ENCODE peak calls at places on chromosomes 4 and X, in four cellular contexts. D, G, X and H are unnamed samples.

GRCh38 chr4:89398146-89398545 is 90.5 kb upstream of the GPRIN3 start:
- DNase-seq in D (no peak), G (no peak), X (no peak), H (no peak)

GRCh38 chrX:86171366-86171765 is 23.1 kb downstream of the DACH2 start:
- DNase-seq in D (no peak), G (no peak), X (no peak), H (no peak)

GRCh38 chrX:136708348-136708747 is 60.4 kb downstream of the CD40LG start:
- DNase-seq in D (no peak), G (no peak), X (no peak), H (no peak)

GRCh38 chr4:129246850-129247542 is 151.0 kb downstream of the C4orf33 start:
- DNase-seq in D (peak; percentile 8), G (no peak), X (no peak), H (no peak)

GRCh38 chr4:83150563-83151330 is 36.2 kb upstream of the PLAC8 start:
- DNase-seq in D (no peak), G (no peak), X (no peak), H (peak; percentile 35)

GRCh38 chrX:15525664-15526416 is 25.2 kb downstream of the BMX start:
- DNase-seq in D (no peak), G (no peak), X (no peak), H (no peak)

GRCh38 chrX:43836435-43837184 is 45.6 kb downstream of the MAOB start:
- DNase-seq in D (no peak), G (no peak), X (no peak), H (no peak)

GRCh38 chr4:158171456-158171790 is 1.4 kb downstream of the GASK1B start:
- DNase-seq in D (no peak), G (no peak), X (no peak), H (no peak)

GRCh38 chr4:14695411-14695810 is 306.9 kb upstream of the CPEB2 start:
- DNase-seq in D (no peak), G (no peak), X (no peak), H (no peak)

GRCh38 chrX:134075894-134076718 is 90.7 kb upstream of the GPC3 start:
- DNase-seq in D (no peak), G (no peak), X (no peak), H (no peak)
- TF ChIP-seq POLR2AphosphoS5 in D (no peak), G (no peak), X (no peak), H (peak; percentile 45)

GRCh38 chr4:2009651-2010233 is 968 bp upstream of the NELFA start:
- DNase-seq in D (peak; percentile 83), G (peak; percentile 21), X (peak; percentile 84), H (peak; percentile 76)
- TF ChIP-seq CTCF in D (peak; percentile 24), G (no peak), X (no peak), H (peak; percentile 5)

DNA sequence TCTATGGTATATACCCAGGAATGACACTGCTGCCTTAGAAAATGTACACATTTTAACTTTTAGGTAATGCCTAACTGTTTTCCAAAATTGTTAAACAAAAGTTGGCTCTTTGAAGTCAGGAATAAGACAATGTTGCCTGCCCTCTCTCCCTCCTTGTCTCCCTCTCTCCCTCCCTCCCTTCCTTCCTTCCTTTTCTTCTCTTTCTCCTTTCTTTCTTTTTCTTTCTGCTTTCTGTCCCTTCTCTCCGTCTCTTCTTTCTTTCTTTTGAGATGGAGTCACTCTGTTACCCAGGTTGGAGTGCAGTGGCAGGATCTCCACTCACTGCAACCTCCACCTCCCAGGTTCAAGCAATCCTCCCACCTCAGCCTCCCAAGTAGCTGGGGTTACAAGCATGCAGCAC is 4.6 kb upstream of the TMA16 start:
- DNase-seq in D (no peak), G (no peak), X (no peak), H (no peak)
- H3K27ac ChIP-seq in D (no peak overlapping the region), G (no peak overlapping the region), X (no peak overlapping the region), H (no peak overlapping the region)

GRCh38 chrX:65034292-65034640 is 58.0 kb upstream of the ZC4H2 start:
- DNase-seq in D (no peak), G (no peak), X (no peak), H (no peak)

GRCh38 chrX:65035451-65035779 is 59.2 kb upstream of the ZC4H2 start:
- DNase-seq in D (peak; percentile 28), G (peak; percentile 11), X (peak; percentile 19), H (peak; percentile 29)

DNA sequence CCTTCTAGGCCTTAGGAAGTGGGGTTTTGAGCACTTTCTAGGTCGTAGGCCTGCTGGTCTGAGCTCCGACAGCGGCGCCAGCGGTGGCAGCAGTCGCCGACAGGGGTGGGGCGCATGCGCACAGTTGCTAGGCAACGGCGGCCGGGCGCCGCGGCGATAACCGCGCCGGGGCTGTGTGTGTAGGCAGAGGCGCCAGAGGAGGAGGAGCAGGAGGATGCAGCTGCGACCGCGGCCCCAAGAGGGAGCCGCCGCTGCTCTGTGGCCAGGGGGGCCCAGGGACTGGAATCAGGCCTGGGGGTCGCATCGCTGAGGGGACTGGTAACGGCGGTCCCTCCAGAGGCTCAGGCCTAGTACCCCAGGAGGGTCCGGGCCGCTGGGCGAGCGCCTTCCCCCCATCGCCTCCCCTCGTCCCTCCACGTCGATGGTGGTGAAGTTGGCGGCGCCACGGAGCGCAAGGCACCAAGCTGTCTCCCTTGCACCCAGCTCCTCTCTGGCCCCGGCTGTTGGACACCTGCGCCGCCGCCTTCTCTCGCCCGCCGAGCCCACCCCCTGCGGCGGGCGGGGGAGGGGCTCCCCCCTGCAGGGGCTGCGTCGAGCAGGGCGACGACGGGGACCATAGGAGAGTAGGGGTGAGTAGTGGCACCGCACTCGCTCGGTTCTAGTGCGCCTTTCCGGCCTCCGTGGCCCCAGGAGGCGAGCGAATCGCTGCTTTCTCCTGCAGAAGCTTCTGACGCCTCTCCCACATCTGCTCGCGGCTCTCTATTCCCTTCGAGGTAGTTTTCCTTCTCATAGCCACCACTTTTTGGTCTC is 58.6 kb upstream of the ZC4H2 start:
- DNase-seq in D (peak; percentile 85), G (peak; percentile 66), X (peak; percentile 95), H (peak; percentile 79)
- TF ChIP-seq POLR2AphosphoS5 in D (peak; percentile 76), G (peak; percentile 56), X (peak; percentile 38), H (peak; percentile 71)

GRCh38 chr4:186726150-186726439 is 2.4 kb upstream of the FAT1 start:
- DNase-seq in D (no peak), G (no peak), X (no peak), H (no peak)
- TF ChIP-seq CTCF in D (no peak), G (peak; percentile 14), X (no peak), H (no peak)